ENCODE peak calls at places on chromosomes 7 and 10, in nine cellular contexts. One of them, this sample, is unnamed.

GRCh38 chr10:33478675-33479125 is 144.2 kb upstream of the NRP1 start:
- DNase-seq in cardiac fibroblast: no peak
- DNase-seq in osteoblast: no peak
- DNase-seq in transverse colon: no peak
- DNase-seq in brain microvascular endothelial cell: no peak
- DNase-seq in IMR-90: no peak
- DNase-seq in upper lobe of right lung: no peak
- DNase-seq in PC-9: no peak
- DNase-seq in lower lobe of right lung: no peak
- DNase-seq in this sample: peak; percentile 4

GRCh38 chr10:114453576-114453975 is 49.3 kb upstream of the AFAP1L2 start:
- DNase-seq in cardiac fibroblast: no peak
- DNase-seq in osteoblast: no peak
- DNase-seq in transverse colon: no peak
- DNase-seq in brain microvascular endothelial cell: no peak
- DNase-seq in IMR-90: no peak
- DNase-seq in upper lobe of right lung: no peak
- DNase-seq in PC-9: no peak
- DNase-seq in lower lobe of right lung: no peak
- DNase-seq in this sample: no peak

GRCh38 chr7:47720141-47720906 is 138.4 kb upstream of the TNS3 start:
- DNase-seq in cardiac fibroblast: peak; percentile 56
- DNase-seq in osteoblast: no peak
- DNase-seq in transverse colon: peak; percentile 56
- DNase-seq in brain microvascular endothelial cell: peak; percentile 31
- DNase-seq in IMR-90: peak; percentile 86
- DNase-seq in upper lobe of right lung: no peak
- DNase-seq in PC-9: no peak
- DNase-seq in lower lobe of right lung: no peak
- DNase-seq in this sample: no peak

GRCh38 chr10:83677795-83678194 is 461.5 kb upstream of the GHITM start:
- DNase-seq in cardiac fibroblast: no peak
- DNase-seq in osteoblast: no peak
- DNase-seq in transverse colon: no peak
- DNase-seq in brain microvascular endothelial cell: no peak
- DNase-seq in IMR-90: no peak
- DNase-seq in upper lobe of right lung: no peak
- DNase-seq in PC-9: peak; percentile 44
- DNase-seq in lower lobe of right lung: no peak
- DNase-seq in this sample: no peak

GRCh38 chr10:110011679-110012078 is 3.9 kb downstream of the ADD3 start:
- DNase-seq in cardiac fibroblast: no peak
- DNase-seq in osteoblast: no peak
- DNase-seq in transverse colon: no peak
- DNase-seq in brain microvascular endothelial cell: no peak
- DNase-seq in IMR-90: no peak
- DNase-seq in upper lobe of right lung: no peak
- DNase-seq in PC-9: peak; percentile 47
- DNase-seq in lower lobe of right lung: no peak
- DNase-seq in this sample: peak; percentile 72

GRCh38 chr7:135716677-135717238 is 11.2 kb downstream of the SLC13A4 start:
- DNase-seq in cardiac fibroblast: peak; percentile 74
- DNase-seq in osteoblast: peak; percentile 86
- DNase-seq in transverse colon: no peak
- DNase-seq in brain microvascular endothelial cell: peak; percentile 56
- DNase-seq in IMR-90: peak; percentile 88
- DNase-seq in upper lobe of right lung: no peak
- DNase-seq in PC-9: peak; percentile 80
- DNase-seq in lower lobe of right lung: no peak
- DNase-seq in this sample: peak; percentile 43

GRCh38 chr7:4612939-4613841 is 68.9 kb upstream of the FOXK1 start:
- DNase-seq in cardiac fibroblast: peak; percentile 40
- DNase-seq in osteoblast: peak; percentile 85
- DNase-seq in transverse colon: peak; percentile 18
- DNase-seq in brain microvascular endothelial cell: peak; percentile 14
- DNase-seq in IMR-90: peak; percentile 29
- DNase-seq in upper lobe of right lung: no peak
- DNase-seq in PC-9: no peak
- DNase-seq in lower lobe of right lung: no peak
- DNase-seq in this sample: no peak

GRCh38 chr7:151088019-151088855 is 2.0 kb downstream of the AGAP3 start:
- DNase-seq in cardiac fibroblast: no peak
- DNase-seq in osteoblast: peak; percentile 89
- DNase-seq in transverse colon: no peak
- DNase-seq in brain microvascular endothelial cell: no peak
- DNase-seq in IMR-90: no peak
- DNase-seq in upper lobe of right lung: no peak
- DNase-seq in PC-9: no peak
- DNase-seq in lower lobe of right lung: no peak
- DNase-seq in this sample: no peak

GRCh38 chr10:12243860-12244620 is 48.1 kb downstream of the CDC123 start:
- DNase-seq in cardiac fibroblast: no peak
- DNase-seq in osteoblast: no peak
- DNase-seq in transverse colon: no peak
- DNase-seq in brain microvascular endothelial cell: no peak
- DNase-seq in IMR-90: no peak
- DNase-seq in upper lobe of right lung: no peak
- DNase-seq in PC-9: no peak
- DNase-seq in lower lobe of right lung: no peak
- DNase-seq in this sample: no peak

GRCh38 chr7:91164948-91165845 is 99.0 kb upstream of the FZD1 start:
- DNase-seq in cardiac fibroblast: peak; percentile 91
- DNase-seq in osteoblast: peak; percentile 73
- DNase-seq in transverse colon: no peak
- DNase-seq in brain microvascular endothelial cell: peak; percentile 65
- DNase-seq in IMR-90: peak; percentile 88
- DNase-seq in upper lobe of right lung: no peak
- DNase-seq in PC-9: peak; percentile 34
- DNase-seq in lower lobe of right lung: no peak
- DNase-seq in this sample: no peak

GRCh38 chr7:74203157-74203556 is 6.6 kb upstream of the LAT2 start:
- DNase-seq in cardiac fibroblast: peak; percentile 53
- DNase-seq in osteoblast: peak; percentile 91
- DNase-seq in transverse colon: peak; percentile 39
- DNase-seq in brain microvascular endothelial cell: no peak
- DNase-seq in IMR-90: peak; percentile 57
- DNase-seq in upper lobe of right lung: peak; percentile 21
- DNase-seq in PC-9: no peak
- DNase-seq in lower lobe of right lung: no peak
- DNase-seq in this sample: no peak

GRCh38 chr7:131057015-131057518 is 270.6 kb upstream of the MKLN1 start:
- DNase-seq in cardiac fibroblast: peak; percentile 91
- DNase-seq in osteoblast: peak; percentile 38
- DNase-seq in transverse colon: no peak
- DNase-seq in brain microvascular endothelial cell: peak; percentile 60
- DNase-seq in IMR-90: peak; percentile 86
- DNase-seq in upper lobe of right lung: no peak
- DNase-seq in PC-9: no peak
- DNase-seq in lower lobe of right lung: no peak
- DNase-seq in this sample: no peak
- H3K4me3 ChIP-seq in cardiac fibroblast: no peak overlapping the region
- H3K4me3 ChIP-seq in osteoblast: no peak overlapping the region
- H3K4me3 ChIP-seq in transverse colon: no peak overlapping the region
- H3K4me3 ChIP-seq in brain microvascular endothelial cell: no peak overlapping the region
- H3K4me3 ChIP-seq in IMR-90: no peak overlapping the region
- H3K4me3 ChIP-seq in upper lobe of right lung: no peak overlapping the region
- H3K4me3 ChIP-seq in PC-9: no peak overlapping the region
- H3K4me3 ChIP-seq in lower lobe of right lung: no peak overlapping the region
- H3K4me3 ChIP-seq in this sample: no peak overlapping the region

DNA sequence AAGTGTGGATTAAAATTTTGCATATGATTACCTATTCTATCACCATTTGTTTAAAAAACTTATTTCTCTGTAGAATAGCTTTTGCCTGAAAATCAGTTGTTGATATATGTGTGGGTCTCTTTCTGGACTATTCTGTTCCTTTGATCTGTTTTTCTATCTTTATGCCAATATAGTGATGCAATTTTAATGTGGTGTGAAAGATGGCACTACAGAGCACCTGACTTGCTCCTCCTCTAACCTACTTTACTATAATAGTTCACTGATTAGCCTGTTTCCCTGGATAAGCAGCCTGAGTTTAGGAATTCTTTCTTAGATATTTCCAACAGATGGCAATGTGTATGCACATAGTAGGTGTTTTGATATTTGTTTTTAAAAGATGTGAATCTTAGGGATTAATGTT is 294.5 kb downstream of the AUTS2 start:
- DNase-seq in cardiac fibroblast: no peak
- DNase-seq in osteoblast: no peak
- DNase-seq in transverse colon: no peak
- DNase-seq in brain microvascular endothelial cell: no peak
- DNase-seq in IMR-90: no peak
- DNase-seq in upper lobe of right lung: no peak
- DNase-seq in PC-9: no peak
- DNase-seq in lower lobe of right lung: no peak
- DNase-seq in this sample: no peak
- TF ChIP-seq CTCF in cardiac fibroblast: no peak
- TF ChIP-seq CTCF in osteoblast: no peak
- TF ChIP-seq CTCF in transverse colon: no peak
- TF ChIP-seq CTCF in brain microvascular endothelial cell: no peak
- TF ChIP-seq CTCF in IMR-90: no peak
- TF ChIP-seq CTCF in upper lobe of right lung: no peak
- TF ChIP-seq CTCF in PC-9: no peak
- TF ChIP-seq CTCF in lower lobe of right lung: no peak
- TF ChIP-seq CTCF in this sample: peak; percentile 23

GRCh38 chr7:129095258-129095657 is 40.3 kb upstream of the TNPO3 start:
- DNase-seq in cardiac fibroblast: no peak
- DNase-seq in osteoblast: no peak
- DNase-seq in transverse colon: peak; percentile 13
- DNase-seq in brain microvascular endothelial cell: no peak
- DNase-seq in IMR-90: no peak
- DNase-seq in upper lobe of right lung: no peak
- DNase-seq in PC-9: no peak
- DNase-seq in lower lobe of right lung: no peak
- DNase-seq in this sample: no peak
- H3K4me3 ChIP-seq in cardiac fibroblast: no peak overlapping the region
- H3K4me3 ChIP-seq in osteoblast: no peak overlapping the region
- H3K4me3 ChIP-seq in transverse colon: no peak overlapping the region
- H3K4me3 ChIP-seq in brain microvascular endothelial cell: no peak overlapping the region
- H3K4me3 ChIP-seq in IMR-90: no peak overlapping the region
- H3K4me3 ChIP-seq in upper lobe of right lung: no peak overlapping the region
- H3K4me3 ChIP-seq in PC-9: no peak overlapping the region
- H3K4me3 ChIP-seq in lower lobe of right lung: no peak overlapping the region
- H3K4me3 ChIP-seq in this sample: no peak overlapping the region

GRCh38 chr7:112383671-112384417 is 66.4 kb upstream of the IFRD1 start:
- DNase-seq in cardiac fibroblast: peak; percentile 49
- DNase-seq in osteoblast: no peak
- DNase-seq in transverse colon: no peak
- DNase-seq in brain microvascular endothelial cell: no peak
- DNase-seq in IMR-90: no peak
- DNase-seq in upper lobe of right lung: no peak
- DNase-seq in PC-9: no peak
- DNase-seq in lower lobe of right lung: no peak
- DNase-seq in this sample: no peak
- TF ChIP-seq CTCF in cardiac fibroblast: no peak
- TF ChIP-seq CTCF in osteoblast: peak; percentile 24
- TF ChIP-seq CTCF in transverse colon: no peak
- TF ChIP-seq CTCF in brain microvascular endothelial cell: no peak
- TF ChIP-seq CTCF in IMR-90: no peak
- TF ChIP-seq CTCF in upper lobe of right lung: peak; percentile 10
- TF ChIP-seq CTCF in PC-9: no peak
- TF ChIP-seq CTCF in lower lobe of right lung: no peak
- TF ChIP-seq CTCF in this sample: peak; percentile 19

DNA sequence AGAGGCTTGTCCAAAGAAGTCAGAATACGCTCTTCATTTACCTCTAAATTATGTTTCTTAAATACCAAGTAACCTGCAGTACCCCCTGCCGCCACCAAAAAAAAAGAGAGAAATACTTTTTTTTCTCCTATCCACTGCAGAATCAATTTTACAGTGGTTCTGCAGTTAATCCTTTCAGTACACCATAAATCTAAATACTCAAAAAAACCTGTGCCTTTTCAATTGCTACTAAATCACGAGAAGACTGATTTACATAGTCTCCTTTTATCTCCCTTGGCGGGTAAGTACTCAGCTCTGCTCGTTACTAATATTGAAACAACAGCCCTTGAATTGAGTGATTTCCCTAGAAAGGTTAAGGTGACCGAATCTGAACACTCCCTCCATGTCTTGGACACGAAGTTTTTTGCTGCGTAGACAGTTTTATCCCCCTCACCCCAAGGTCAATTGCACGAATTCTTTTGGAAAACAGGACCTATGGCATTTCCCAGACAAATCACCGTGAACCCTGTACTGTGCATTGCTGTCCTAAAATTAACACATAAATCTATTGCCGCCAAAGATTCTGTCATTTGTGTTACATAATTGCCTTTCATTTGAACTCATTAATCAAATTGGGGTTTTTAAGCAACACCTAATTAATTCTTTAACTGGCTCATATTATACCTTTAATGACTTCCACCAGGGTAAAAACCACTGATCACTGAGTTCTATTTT is 517 bp upstream of the VIM start:
- DNase-seq in cardiac fibroblast: peak; percentile 64
- DNase-seq in osteoblast: no peak
- DNase-seq in transverse colon: no peak
- DNase-seq in brain microvascular endothelial cell: no peak
- DNase-seq in IMR-90: peak; percentile 39
- DNase-seq in upper lobe of right lung: no peak
- DNase-seq in PC-9: no peak
- DNase-seq in lower lobe of right lung: no peak
- DNase-seq in this sample: no peak
- H3K4me3 ChIP-seq in cardiac fibroblast: peak overlapping the region; percentile 97
- H3K4me3 ChIP-seq in osteoblast: peak overlapping the region; percentile 95
- H3K4me3 ChIP-seq in transverse colon: peak overlapping the region; percentile 69
- H3K4me3 ChIP-seq in brain microvascular endothelial cell: peak overlapping the region; percentile 99
- H3K4me3 ChIP-seq in IMR-90: peak overlapping the region; percentile 87
- H3K4me3 ChIP-seq in upper lobe of right lung: peak overlapping the region; percentile 90
- H3K4me3 ChIP-seq in PC-9: no peak overlapping the region
- H3K4me3 ChIP-seq in lower lobe of right lung: peak overlapping the region; percentile 93
- H3K4me3 ChIP-seq in this sample: no peak overlapping the region